ENCODE peak calls at places on chromosome 14, in nine cellular contexts. M is activated CD4-positive, alpha-beta T cell treated with anti-CD3 and anti-CD28 coated beads, Interleukin-2, amount 10 ng/mL, durations not matched to agents 7 days and 5 days; Z is neural progenitor cell; U is caudate nucleus; N is stimulated activated CD8-positive, alpha-beta memory T cell treated with anti-CD3 and anti-CD28 coated beads, Interleukin-2, amount 100 ng/mL, for 48 hours; S is NCI-H1092 treated with DMSO at 0.1 percent for 48 hours; W is amygdala; J is CD8-positive, alpha-beta T cell; D is IMR-90. K is an unnamed sample.

GRCh38 chr14:52348279-52348678 is 34.2 kb downstream of the PTGER2 start:
- DNase-seq in M (no peak), Z (no peak), U (no peak), N (no peak), S (no peak), W (no peak), J (no peak), D (peak; percentile 50), K (no peak)

GRCh38 chr14:50339178-50339804 is 27.2 kb downstream of the DMAC2L start:
- DNase-seq in M (no peak), Z (no peak), U (no peak), N (no peak), S (no peak), W (no peak), J (no peak), D (no peak), K (no peak)

GRCh38 chr14:81655423-81656314 is 122.0 kb upstream of the SEL1L start:
- DNase-seq in M (no peak), Z (no peak), U (no peak), N (no peak), S (no peak), W (no peak), J (no peak), D (no peak), K (no peak)

GRCh38 chr14:50524071-50524470 is 8.3 kb downstream of the MAP4K5 start:
- DNase-seq in M (no peak), Z (no peak), U (no peak), N (no peak), S (no peak), W (no peak), J (no peak), D (no peak), K (no peak)

GRCh38 chr14:54781080-54781479 is 121.5 kb downstream of the GCH1 start:
- DNase-seq in M (no peak), Z (no peak), U (no peak), N (no peak), S (no peak), W (no peak), J (no peak), D (no peak), K (no peak)

GRCh38 chr14:85421166-85421877 is 108.6 kb upstream of the FLRT2 start:
- DNase-seq in M (no peak), Z (no peak), U (no peak), N (no peak), S (no peak), W (no peak), J (no peak), D (peak; percentile 83), K (no peak)

GRCh38 chr14:103279129-103280025 is 54.7 kb upstream of the EIF5 start:
- DNase-seq in M (no peak), Z (peak; percentile 42), U (no peak), N (no peak), S (no peak), W (no peak), J (no peak), D (no peak), K (peak; percentile 57)

GRCh38 chr14:37116933-37117844 is 55.2 kb downstream of the SLC25A21 start:
- DNase-seq in M (no peak), Z (no peak), U (no peak), N (no peak), S (peak; percentile 16), W (no peak), J (no peak), D (peak; percentile 60), K (no peak)

GRCh38 chr14:62691613-62692489 is 353.4 kb downstream of the KCNH5 start:
- DNase-seq in M (no peak), Z (no peak), U (no peak), N (no peak), S (peak; percentile 40), W (no peak), J (no peak), D (peak; percentile 97), K (no peak)

GRCh38 chr14:90585106-90585505 is 188.3 kb downstream of the CALM1 start:
- DNase-seq in M (no peak), Z (no peak), U (no peak), N (no peak), S (no peak), W (no peak), J (no peak), D (no peak), K (no peak)

K was measured in nephron progenitor cell.